ENCODE peak calls at places on chromosomes 12 and 14, in seven cellular contexts. N, V, K, B, F, P and W are unnamed samples.
A peak's percentile ranks its signal among the peaks of the same experiment; 100 is the strongest.

GRCh38 chr14:71629765-71630502 is 302.3 kb upstream of the RGS6 start:
- DNase-seq in N (no peak), V (no peak), K (peak; percentile 34), B (peak; percentile 22), F (no peak), P (no peak), W (no peak)

GRCh38 chr12:7859552-7859951 is 13.2 kb downstream of the SLC2A14 start:
- DNase-seq in N (no peak), V (no peak), K (no peak), B (no peak), F (no peak), P (peak; percentile 29), W (no peak)

GRCh38 chr12:53070901-53071492 is 8.2 kb downstream of the SPRYD3 start:
- DNase-seq in N (no peak), V (no peak), K (no peak), B (no peak), F (no peak), P (no peak), W (no peak)

GRCh38 chr12:42143401-42144173 is 1.1 kb downstream of the GXYLT1 start:
- DNase-seq in N (no peak), V (no peak), K (peak; percentile 35), B (peak; percentile 42), F (no peak), P (no peak), W (no peak)

GRCh38 chr14:95480109-95480886 is 36.2 kb downstream of the SYNE3 start:
- DNase-seq in N (peak; percentile 82), V (no peak), K (peak; percentile 58), B (peak; percentile 28), F (peak; percentile 80), P (no peak), W (no peak)

GRCh38 chr12:46360908-46361666 is 11.5 kb downstream of the SLC38A2 start:
- DNase-seq in N (no peak), V (no peak), K (no peak), B (peak; percentile 43), F (no peak), P (no peak), W (no peak)

GRCh38 chr12:110846615-110847566 is at the start of gene CCDC63:
- DNase-seq in N (peak; percentile 28), V (peak; percentile 58), K (peak; percentile 62), B (peak; percentile 62), F (peak; percentile 76), P (no peak), W (no peak)

GRCh38 chr14:35814371-35815005 is 5.4 kb upstream of the RALGAPA1 start:
- DNase-seq in N (no peak), V (peak; percentile 67), K (peak; percentile 74), B (peak; percentile 64), F (peak; percentile 61), P (no peak), W (no peak)

GRCh38 chr14:101103321-101103901 is 199.9 kb upstream of the RTL1 start:
- DNase-seq in N (no peak), V (peak; percentile 19), K (no peak), B (no peak), F (no peak), P (no peak), W (no peak)

GRCh38 chr12:14393736-14394135 is 28.3 kb downstream of the ATF7IP start:
- DNase-seq in N (no peak), V (no peak), K (no peak), B (no peak), F (no peak), P (no peak), W (no peak)
- H3K4me3 ChIP-seq in N (no peak overlapping the region), V (no peak overlapping the region), K (no peak overlapping the region), B (no peak overlapping the region), F (no peak overlapping the region), P (no peak overlapping the region), W (no peak overlapping the region)

GRCh38 chr14:105358140-105358846 is 40.0 kb upstream of the TEX22 start:
- DNase-seq in N (no peak), V (no peak), K (no peak), B (no peak), F (no peak), P (no peak), W (no peak)
- H3K4me3 ChIP-seq in N (no peak overlapping the region), V (no peak overlapping the region), K (no peak overlapping the region), B (no peak overlapping the region), F (no peak overlapping the region), P (no peak overlapping the region), W (no peak overlapping the region)

DNA sequence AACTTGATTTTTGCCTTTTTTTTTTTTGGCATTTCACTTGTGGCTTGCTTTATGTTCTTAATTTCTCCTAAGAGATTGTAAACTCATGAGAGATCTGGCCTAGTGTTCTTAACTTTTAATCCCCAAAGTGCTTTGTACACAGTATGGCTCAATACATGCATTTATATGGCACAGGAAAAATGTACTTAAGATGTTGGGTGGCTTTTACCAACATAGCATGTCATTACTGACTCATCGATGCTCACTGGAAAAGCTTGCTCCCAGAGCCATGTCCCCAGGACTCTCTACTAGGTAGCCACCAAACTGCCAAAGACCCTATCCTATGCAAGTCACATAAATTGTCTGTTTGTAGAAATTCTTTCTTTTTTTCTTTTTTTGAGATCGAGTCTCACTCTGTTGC is 13.1 kb upstream of the SMCO3 start:
- DNase-seq in N (no peak), V (no peak), K (peak; percentile 51), B (no peak), F (no peak), P (no peak), W (no peak)
- H3K4me3 ChIP-seq in N (no peak overlapping the region), V (no peak overlapping the region), K (no peak overlapping the region), B (no peak overlapping the region), F (no peak overlapping the region), P (no peak overlapping the region), W (no peak overlapping the region)

DNA sequence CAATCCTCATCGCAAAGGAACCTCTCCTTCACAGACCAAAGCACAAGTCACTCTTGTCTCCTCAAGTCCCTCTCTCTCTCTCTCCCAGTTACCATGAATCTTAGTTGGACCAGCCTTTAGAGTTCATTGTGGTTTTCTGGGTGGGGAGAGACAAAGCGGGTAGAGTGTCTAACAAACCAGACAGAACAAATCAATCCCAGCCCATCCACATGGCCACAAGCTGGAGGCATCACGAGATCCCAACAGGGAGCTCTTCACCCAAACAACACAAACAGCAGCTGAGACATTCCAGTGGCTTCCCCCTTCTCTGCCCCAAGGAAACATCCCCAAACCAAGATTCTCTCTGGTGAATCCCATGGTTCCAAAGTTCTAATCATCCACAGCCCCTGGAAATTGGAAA is 22.4 kb downstream of the ACTN1 start:
- DNase-seq in N (no peak), V (no peak), K (no peak), B (no peak), F (peak; percentile 8), P (peak; percentile 66), W (no peak)
- H3K4me3 ChIP-seq in N (no peak overlapping the region), V (no peak overlapping the region), K (no peak overlapping the region), B (no peak overlapping the region), F (no peak overlapping the region), P (no peak overlapping the region), W (no peak overlapping the region)

DNA sequence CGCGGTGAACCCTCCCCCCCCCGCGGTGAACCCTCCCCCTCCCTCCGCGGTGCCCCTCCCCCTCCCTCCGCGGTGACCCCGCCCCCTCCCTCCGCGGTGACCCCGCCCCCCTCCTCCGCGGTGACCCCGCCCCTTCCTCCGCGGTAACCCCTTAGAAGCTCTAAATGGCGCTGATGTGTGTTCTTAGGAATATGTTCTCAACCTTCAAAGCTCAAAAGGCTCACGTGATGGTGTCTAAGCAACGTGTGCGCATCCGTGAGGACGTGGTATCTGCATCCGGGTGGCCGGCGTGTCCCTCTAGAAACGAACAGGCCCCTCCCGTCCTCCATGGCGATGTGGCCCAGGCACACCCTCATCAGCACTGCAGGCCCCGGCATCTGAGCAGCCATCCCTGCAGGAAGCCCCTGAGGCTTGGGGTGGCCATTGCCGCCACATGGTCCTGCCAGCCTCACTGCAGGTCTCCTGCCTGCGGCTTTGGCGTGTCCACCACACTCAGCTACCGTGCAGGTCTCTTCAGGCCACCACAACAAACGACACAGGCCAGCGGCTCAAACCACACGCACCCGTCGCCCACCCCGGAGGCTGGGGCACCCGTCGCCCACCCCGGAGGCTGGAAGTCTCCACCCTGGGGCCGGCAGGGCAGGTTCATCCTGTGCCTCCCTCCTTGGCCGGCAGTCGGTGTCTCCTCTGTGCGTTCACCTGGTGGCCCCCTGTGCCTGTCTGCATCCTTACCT is 14.5 kb upstream of the FBRSL1 start:
- DNase-seq in N (no peak), V (no peak), K (no peak), B (no peak), F (no peak), P (no peak), W (no peak)
- H3K4me3 ChIP-seq in N (no peak overlapping the region), V (no peak overlapping the region), K (no peak overlapping the region), B (no peak overlapping the region), F (no peak overlapping the region), P (no peak overlapping the region), W (no peak overlapping the region)

DNA sequence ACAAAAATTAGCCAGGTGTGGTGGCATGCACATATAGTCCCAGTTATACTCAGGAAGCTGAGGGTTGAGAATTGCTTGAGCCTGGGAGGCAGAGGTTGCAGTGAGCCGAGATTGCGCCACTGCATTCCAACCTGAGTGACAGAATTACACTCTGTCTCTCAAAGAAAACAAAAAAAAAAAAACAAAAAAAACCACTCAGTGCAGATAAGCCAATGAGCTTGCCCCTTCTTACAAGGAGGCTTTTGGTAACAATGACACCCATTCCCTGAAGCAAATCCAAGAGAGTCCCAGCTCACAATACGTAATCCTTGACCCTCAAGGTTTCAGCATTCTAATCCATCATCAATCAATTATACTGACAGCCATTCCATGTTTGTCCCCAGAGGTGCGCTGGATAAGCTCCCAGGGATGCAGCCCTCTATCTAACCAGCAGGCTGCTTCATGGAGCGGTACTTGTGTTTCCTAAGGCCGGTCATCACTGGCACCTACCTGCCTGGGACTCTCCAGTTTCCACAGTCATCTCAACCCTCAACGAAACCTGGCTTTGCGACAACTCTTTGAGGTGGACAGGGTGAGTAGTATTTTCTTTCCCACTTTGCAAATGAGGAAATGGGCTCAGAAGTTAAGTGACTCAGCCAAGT is 12.4 kb downstream of the GCN1 start:
- DNase-seq in N (peak; percentile 96), V (no peak), K (peak; percentile 92), B (peak; percentile 62), F (peak; percentile 2), P (no peak), W (no peak)
- H3K4me3 ChIP-seq in N (no peak overlapping the region), V (no peak overlapping the region), K (no peak overlapping the region), B (no peak overlapping the region), F (no peak overlapping the region), P (no peak overlapping the region), W (no peak overlapping the region)

DNA sequence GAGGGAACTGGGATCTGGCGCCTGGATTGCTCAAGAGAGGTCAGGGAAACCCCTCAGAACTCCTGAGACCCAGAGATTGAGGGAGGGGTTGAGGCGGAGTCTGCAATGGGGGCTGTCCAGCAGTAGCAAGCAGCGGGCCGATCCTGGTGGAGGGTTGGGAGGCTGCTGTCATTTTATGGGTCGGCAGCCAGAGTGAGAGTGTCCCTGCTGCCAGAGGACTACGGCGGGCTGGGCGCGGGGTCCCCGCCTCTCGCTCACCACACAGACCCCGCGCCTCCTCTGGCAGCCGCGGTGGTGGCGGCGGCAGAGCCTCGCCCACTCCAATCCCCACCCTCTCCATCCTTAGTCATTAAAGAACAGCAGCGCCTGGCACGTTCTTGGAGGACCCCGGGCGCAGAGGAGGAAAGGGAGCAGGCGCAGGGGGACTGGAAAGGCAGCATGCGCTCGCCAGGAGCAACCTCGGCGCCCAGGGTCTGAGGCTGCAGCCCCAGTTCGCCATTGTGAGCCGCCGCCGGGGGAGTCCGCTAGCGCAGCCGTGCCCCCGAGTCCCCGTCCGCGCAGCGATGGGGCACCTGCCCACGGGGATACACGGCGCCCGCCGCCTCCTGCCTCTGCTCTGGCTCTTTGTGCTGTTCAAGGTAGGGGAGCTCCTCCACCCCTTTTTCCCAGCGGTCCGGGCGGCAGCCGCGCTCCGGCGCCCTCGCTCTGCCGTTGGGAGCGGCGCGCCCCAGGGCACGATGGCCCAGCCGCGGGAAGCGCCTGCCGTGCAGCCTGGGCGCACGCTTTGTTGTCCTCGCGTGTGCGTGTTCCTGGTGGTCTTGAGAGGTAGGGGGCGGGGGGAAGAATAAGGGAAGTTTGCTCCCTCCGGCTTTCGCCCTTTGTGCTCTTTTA is at the start of gene PTPRO:
- DNase-seq in N (no peak), V (no peak), K (no peak), B (peak; percentile 3), F (no peak), P (no peak), W (no peak)
- H3K4me3 ChIP-seq in N (peak within 1 kb of the TSS; percentile 50), V (peak within 1 kb of the TSS; percentile 40), K (no peak within 1 kb of the TSS), B (peak within 1 kb of the TSS; percentile 47), F (peak within 1 kb of the TSS; percentile 66), P (peak within 1 kb of the TSS; percentile 14), W (peak within 1 kb of the TSS; percentile 32)

GRCh38 chr12:132582058-132582420 is 28.3 kb downstream of the LRCOL1 start:
- DNase-seq in N (no peak), V (no peak), K (no peak), B (no peak), F (no peak), P (no peak), W (no peak)
- H3K4me3 ChIP-seq in N (peak overlapping the region; percentile 15), V (peak overlapping the region; percentile 27), K (no peak overlapping the region), B (no peak overlapping the region), F (no peak overlapping the region), P (no peak overlapping the region), W (no peak overlapping the region)